ENCODE peak calls at places on chromosomes 2 and 18, in seven cellular contexts. One of them, this sample, is unnamed.

GRCh38 chr2:205531082-205531481 is 151.2 kb upstream of the NRP2 start:
- DNase-seq in CD8-positive, alpha-beta T cell: no peak
- DNase-seq in right lobe of liver: no peak
- DNase-seq in adrenal gland: no peak
- DNase-seq in PC-9: no peak
- DNase-seq in spleen: no peak
- DNase-seq in heart right ventricle: no peak
- DNase-seq in this sample: no peak

GRCh38 chr2:53490659-53491058 is 276.9 kb upstream of the CHAC2 start:
- DNase-seq in CD8-positive, alpha-beta T cell: no peak
- DNase-seq in right lobe of liver: no peak
- DNase-seq in adrenal gland: peak; percentile 13
- DNase-seq in PC-9: no peak
- DNase-seq in spleen: no peak
- DNase-seq in heart right ventricle: peak; percentile 36
- DNase-seq in this sample: peak; percentile 45

GRCh38 chr2:101006065-101006715 is 4.1 kb downstream of the RPL31 start:
- DNase-seq in CD8-positive, alpha-beta T cell: no peak
- DNase-seq in right lobe of liver: no peak
- DNase-seq in adrenal gland: no peak
- DNase-seq in PC-9: no peak
- DNase-seq in spleen: no peak
- DNase-seq in heart right ventricle: no peak
- DNase-seq in this sample: no peak

GRCh38 chr2:20288941-20289340 is 61.7 kb downstream of the PUM2 start:
- DNase-seq in CD8-positive, alpha-beta T cell: no peak
- DNase-seq in right lobe of liver: no peak
- DNase-seq in adrenal gland: no peak
- DNase-seq in PC-9: peak; percentile 57
- DNase-seq in spleen: no peak
- DNase-seq in heart right ventricle: no peak
- DNase-seq in this sample: no peak

GRCh38 chr2:101109451-101110140 is 41.6 kb downstream of the TBC1D8 start:
- DNase-seq in CD8-positive, alpha-beta T cell: no peak
- DNase-seq in right lobe of liver: no peak
- DNase-seq in adrenal gland: no peak
- DNase-seq in PC-9: no peak
- DNase-seq in spleen: no peak
- DNase-seq in heart right ventricle: peak; percentile 37
- DNase-seq in this sample: no peak

GRCh38 chr2:230520875-230521155 is 104.8 kb downstream of the SP100 start:
- DNase-seq in CD8-positive, alpha-beta T cell: no peak
- DNase-seq in right lobe of liver: no peak
- DNase-seq in adrenal gland: no peak
- DNase-seq in PC-9: no peak
- DNase-seq in spleen: no peak
- DNase-seq in heart right ventricle: no peak
- DNase-seq in this sample: no peak

GRCh38 chr2:158936978-158937377 is 31.5 kb upstream of the TANC1 start:
- DNase-seq in CD8-positive, alpha-beta T cell: no peak
- DNase-seq in right lobe of liver: no peak
- DNase-seq in adrenal gland: no peak
- DNase-seq in PC-9: no peak
- DNase-seq in spleen: no peak
- DNase-seq in heart right ventricle: peak; percentile 35
- DNase-seq in this sample: no peak

GRCh38 chr2:25977768-25978167 is 4.5 kb downstream of the KIF3C start:
- DNase-seq in CD8-positive, alpha-beta T cell: no peak
- DNase-seq in right lobe of liver: no peak
- DNase-seq in adrenal gland: no peak
- DNase-seq in PC-9: peak; percentile 75
- DNase-seq in spleen: peak; percentile 2
- DNase-seq in heart right ventricle: no peak
- DNase-seq in this sample: no peak

GRCh38 chr18:26919656-26920055 is 54.1 kb upstream of the AQP4 start:
- DNase-seq in CD8-positive, alpha-beta T cell: no peak
- DNase-seq in right lobe of liver: no peak
- DNase-seq in adrenal gland: no peak
- DNase-seq in PC-9: no peak
- DNase-seq in spleen: no peak
- DNase-seq in heart right ventricle: peak; percentile 16
- DNase-seq in this sample: no peak

GRCh38 chr18:7497081-7497480 is 70.0 kb upstream of the PTPRM start:
- DNase-seq in CD8-positive, alpha-beta T cell: no peak
- DNase-seq in right lobe of liver: no peak
- DNase-seq in adrenal gland: no peak
- DNase-seq in PC-9: no peak
- DNase-seq in spleen: no peak
- DNase-seq in heart right ventricle: no peak
- DNase-seq in this sample: no peak

GRCh38 chr2:109351164-109351756 is 222.3 kb downstream of the SH3RF3 start:
- DNase-seq in CD8-positive, alpha-beta T cell: no peak
- DNase-seq in right lobe of liver: peak; percentile 42
- DNase-seq in adrenal gland: peak; percentile 82
- DNase-seq in PC-9: peak; percentile 61
- DNase-seq in spleen: no peak
- DNase-seq in heart right ventricle: peak; percentile 53
- DNase-seq in this sample: no peak

GRCh38 chr2:188309364-188309763 is 17.7 kb downstream of the GULP1 start:
- DNase-seq in CD8-positive, alpha-beta T cell: no peak
- DNase-seq in right lobe of liver: no peak
- DNase-seq in adrenal gland: no peak
- DNase-seq in PC-9: no peak
- DNase-seq in spleen: no peak
- DNase-seq in heart right ventricle: no peak
- DNase-seq in this sample: no peak

GRCh38 chr2:128298846-128299507 is 19.7 kb downstream of the HS6ST1 start:
- DNase-seq in CD8-positive, alpha-beta T cell: no peak
- DNase-seq in right lobe of liver: no peak
- DNase-seq in adrenal gland: no peak
- DNase-seq in PC-9: no peak
- DNase-seq in spleen: peak; percentile 48
- DNase-seq in heart right ventricle: no peak
- DNase-seq in this sample: no peak

GRCh38 chr2:8189316-8189715 is 492.5 kb upstream of the ID2 start:
- DNase-seq in CD8-positive, alpha-beta T cell: no peak
- DNase-seq in right lobe of liver: no peak
- DNase-seq in adrenal gland: no peak
- DNase-seq in PC-9: no peak
- DNase-seq in spleen: no peak
- DNase-seq in heart right ventricle: no peak
- DNase-seq in this sample: no peak

DNA sequence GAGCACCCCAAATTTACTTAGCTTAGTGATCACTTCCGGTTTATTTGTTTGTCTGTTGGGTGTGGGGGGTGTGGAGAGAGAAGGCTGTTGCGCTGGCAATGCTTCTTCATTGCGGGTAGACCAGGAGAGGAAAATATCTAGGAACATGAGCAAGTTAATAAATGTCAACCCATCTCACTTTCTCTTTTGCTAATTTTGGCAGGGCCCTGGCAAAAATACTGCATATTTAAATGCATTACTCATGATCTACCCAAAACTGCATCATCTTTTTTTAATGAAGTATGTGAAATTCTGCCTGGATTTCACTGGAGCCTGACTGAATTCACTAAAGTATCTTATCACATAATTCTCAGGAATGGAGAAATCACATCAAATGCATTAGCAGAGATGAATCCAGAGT is 1131.0 kb upstream of the NXPH2 start:
- DNase-seq in CD8-positive, alpha-beta T cell: no peak
- DNase-seq in right lobe of liver: no peak
- DNase-seq in adrenal gland: no peak
- DNase-seq in PC-9: no peak
- DNase-seq in spleen: no peak
- DNase-seq in heart right ventricle: no peak
- DNase-seq in this sample: no peak
- TF ChIP-seq CTCF in CD8-positive, alpha-beta T cell: no peak
- TF ChIP-seq CTCF in right lobe of liver: no peak
- TF ChIP-seq CTCF in adrenal gland: no peak
- TF ChIP-seq CTCF in PC-9: no peak
- TF ChIP-seq CTCF in spleen: no peak
- TF ChIP-seq CTCF in heart right ventricle: no peak
- TF ChIP-seq CTCF in this sample: no peak

DNA sequence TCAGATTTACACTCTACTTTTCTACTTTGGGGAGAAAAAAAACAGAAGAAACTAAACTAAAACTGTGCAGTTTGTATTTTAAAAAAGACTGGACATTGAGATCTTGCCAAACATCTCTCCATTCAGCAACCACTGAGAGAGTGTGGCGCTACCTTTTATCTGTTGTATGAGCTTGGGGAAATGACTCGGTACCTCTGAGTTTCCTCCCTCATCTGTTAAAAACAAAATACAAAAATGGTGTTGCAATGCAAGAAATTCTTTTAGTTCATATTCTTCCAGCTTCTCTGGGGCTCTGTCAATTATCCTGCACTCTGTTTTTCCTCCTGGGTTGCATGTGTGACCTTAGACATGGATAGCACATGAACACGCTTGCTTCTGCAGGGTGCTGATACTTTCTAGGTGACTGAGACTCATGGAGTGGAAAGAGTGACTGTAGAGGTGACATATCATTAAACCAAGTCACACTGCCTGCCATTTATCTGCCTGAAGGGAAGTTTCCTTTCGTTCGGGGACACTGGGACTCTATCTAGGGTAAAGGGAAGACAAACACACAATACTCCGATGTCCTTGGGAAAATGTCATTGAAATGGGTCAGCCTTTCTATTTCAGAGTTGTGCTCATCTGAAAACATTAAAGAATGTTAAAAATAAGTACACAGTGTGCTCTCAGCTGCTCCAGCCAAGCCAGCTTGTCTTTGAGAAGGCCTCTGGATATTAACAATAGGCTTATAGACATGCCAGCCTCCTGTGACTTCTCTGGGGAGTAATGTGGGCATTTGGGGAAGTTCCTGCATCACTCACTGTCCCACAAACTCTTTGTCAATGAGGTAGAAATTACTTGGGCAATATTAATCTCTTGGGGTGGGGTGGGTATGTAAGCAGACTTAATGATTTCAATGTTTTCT is 91.4 kb downstream of the TRIB2 start:
- DNase-seq in CD8-positive, alpha-beta T cell: no peak
- DNase-seq in right lobe of liver: no peak
- DNase-seq in adrenal gland: no peak
- DNase-seq in PC-9: no peak
- DNase-seq in spleen: no peak
- DNase-seq in heart right ventricle: peak; percentile 23
- DNase-seq in this sample: no peak
- H3K36me3 ChIP-seq in CD8-positive, alpha-beta T cell: no peaks in the 10 kb centered on the region
- H3K36me3 ChIP-seq in right lobe of liver: no peaks in the 10 kb centered on the region
- H3K36me3 ChIP-seq in adrenal gland: no peaks in the 10 kb centered on the region
- H3K36me3 ChIP-seq in PC-9: no peaks in the 10 kb centered on the region
- H3K36me3 ChIP-seq in spleen: no peaks in the 10 kb centered on the region
- H3K36me3 ChIP-seq in heart right ventricle: no peaks in the 10 kb centered on the region
- H3K36me3 ChIP-seq in this sample: no peaks in the 10 kb centered on the region

DNA sequence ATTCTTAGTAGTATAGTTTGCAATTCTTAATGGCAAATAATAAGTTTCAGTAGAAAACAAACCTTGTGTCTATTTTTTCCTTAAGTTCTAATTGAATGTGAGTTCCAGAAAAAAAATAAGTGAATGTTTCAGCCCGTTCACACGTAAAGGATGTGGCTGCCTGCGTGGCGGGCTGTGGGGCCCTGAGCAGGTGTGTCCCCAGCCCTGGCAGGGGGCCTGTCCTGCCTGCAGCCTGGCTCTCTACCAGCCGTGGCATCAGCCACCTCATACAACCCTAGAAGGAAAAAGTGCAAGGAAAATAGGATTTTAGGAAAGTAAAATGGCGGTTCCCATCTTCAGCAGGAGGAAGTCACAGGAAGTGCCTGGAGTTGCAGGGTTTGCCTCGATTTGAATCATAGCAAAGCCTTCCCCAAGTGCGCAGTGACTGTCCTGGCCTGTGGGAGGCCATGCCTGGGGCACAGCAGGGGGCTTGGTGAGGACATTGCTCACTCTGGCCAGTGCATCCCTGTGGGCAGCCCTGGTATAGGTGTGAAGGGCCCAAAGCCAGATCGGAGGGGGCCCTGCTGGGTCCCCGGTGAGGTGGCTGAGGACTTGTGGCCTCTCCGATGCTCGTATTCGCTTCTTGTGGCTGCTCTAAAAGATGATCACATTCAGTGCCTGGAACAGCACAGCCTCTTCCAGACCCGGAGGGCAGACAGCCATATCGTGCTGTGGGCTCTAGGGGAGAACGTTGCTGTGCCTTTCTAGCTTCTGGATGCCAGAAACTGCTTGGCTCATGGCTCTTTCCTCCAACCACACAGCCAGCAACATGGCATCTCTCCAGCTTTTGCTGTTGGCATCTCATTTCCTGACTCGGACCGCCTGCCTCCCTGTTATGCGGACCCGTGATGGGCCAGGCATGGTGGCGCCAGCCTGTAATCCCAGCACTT is 12.6 kb downstream of the DTYMK start:
- DNase-seq in CD8-positive, alpha-beta T cell: no peak
- DNase-seq in right lobe of liver: no peak
- DNase-seq in adrenal gland: no peak
- DNase-seq in PC-9: no peak
- DNase-seq in spleen: no peak
- DNase-seq in heart right ventricle: peak; percentile 31
- DNase-seq in this sample: peak; percentile 32
- TF ChIP-seq CTCF in CD8-positive, alpha-beta T cell: no peak
- TF ChIP-seq CTCF in right lobe of liver: no peak
- TF ChIP-seq CTCF in adrenal gland: no peak
- TF ChIP-seq CTCF in PC-9: no peak
- TF ChIP-seq CTCF in spleen: no peak
- TF ChIP-seq CTCF in heart right ventricle: no peak
- TF ChIP-seq CTCF in this sample: no peak

GRCh38 chr2:199929257-199929656 is 18.2 kb downstream of the C2orf69 start:
- DNase-seq in CD8-positive, alpha-beta T cell: no peak
- DNase-seq in right lobe of liver: no peak
- DNase-seq in adrenal gland: no peak
- DNase-seq in PC-9: no peak
- DNase-seq in spleen: no peak
- DNase-seq in heart right ventricle: no peak
- DNase-seq in this sample: no peak

GRCh38 chr2:199928226-199928625 is 17.1 kb downstream of the C2orf69 start:
- DNase-seq in CD8-positive, alpha-beta T cell: no peak
- DNase-seq in right lobe of liver: no peak
- DNase-seq in adrenal gland: no peak
- DNase-seq in PC-9: no peak
- DNase-seq in spleen: no peak
- DNase-seq in heart right ventricle: no peak
- DNase-seq in this sample: no peak

GRCh38 chr2:199932312-199932855 is 21.3 kb downstream of the C2orf69 start:
- DNase-seq in CD8-positive, alpha-beta T cell: no peak
- DNase-seq in right lobe of liver: no peak
- DNase-seq in adrenal gland: no peak
- DNase-seq in PC-9: no peak
- DNase-seq in spleen: no peak
- DNase-seq in heart right ventricle: no peak
- DNase-seq in this sample: no peak

GRCh38 chr2:199923924-199924323 is 12.8 kb downstream of the C2orf69 start:
- DNase-seq in CD8-positive, alpha-beta T cell: no peak
- DNase-seq in right lobe of liver: no peak
- DNase-seq in adrenal gland: no peak
- DNase-seq in PC-9: no peak
- DNase-seq in spleen: no peak
- DNase-seq in heart right ventricle: no peak
- DNase-seq in this sample: no peak

DNA sequence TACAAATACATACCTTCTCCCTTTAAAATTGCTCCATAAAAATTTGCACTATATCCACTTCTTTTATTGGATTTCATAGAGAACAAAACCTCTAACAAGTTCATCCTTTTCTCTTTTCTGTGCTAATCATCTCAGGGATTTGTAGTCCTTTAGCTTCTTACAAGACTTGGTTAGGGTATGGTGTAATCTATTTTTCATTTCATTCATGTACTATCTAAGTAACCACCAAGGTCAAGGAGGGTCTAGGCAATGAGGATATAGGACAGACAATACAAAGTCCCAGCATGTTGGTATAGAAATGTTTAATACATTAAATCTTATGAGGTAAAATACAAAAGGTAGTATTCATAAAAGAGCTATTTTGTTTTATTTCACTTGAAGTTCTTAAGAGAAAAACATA is 17.5 kb downstream of the C2orf69 start:
- DNase-seq in CD8-positive, alpha-beta T cell: no peak
- DNase-seq in right lobe of liver: no peak
- DNase-seq in adrenal gland: no peak
- DNase-seq in PC-9: no peak
- DNase-seq in spleen: no peak
- DNase-seq in heart right ventricle: no peak
- DNase-seq in this sample: no peak
- H3K36me3 ChIP-seq in CD8-positive, alpha-beta T cell: peaks cover 6% of the 10 kb centered on the region
- H3K36me3 ChIP-seq in right lobe of liver: no peaks in the 10 kb centered on the region
- H3K36me3 ChIP-seq in adrenal gland: no peaks in the 10 kb centered on the region
- H3K36me3 ChIP-seq in PC-9: peaks cover 21% of the 10 kb centered on the region
- H3K36me3 ChIP-seq in spleen: peaks cover 44% of the 10 kb centered on the region
- H3K36me3 ChIP-seq in heart right ventricle: peaks cover 59% of the 10 kb centered on the region
- H3K36me3 ChIP-seq in this sample: peaks cover 48% of the 10 kb centered on the region

This sample was measured in BE2C.